ENCODE peak calls at places on chromosome 19, in eight cellular contexts. I is neural crest cell, N is kidney, W is uterus, Z is tibial artery, V is Caco-2, F is upper lobe of left lung, J is omental fat pad. B is an unnamed sample.

GRCh38 chr19:1862424-1863307 is 713 bp downstream of the KLF16 start:
- DNase-seq in I (no peak), N (peak), W (no peak), Z (no peak), V (peak), F (peak), J (no peak), B (peak)

GRCh38 chr19:11570039-11570462 is 7.4 kb downstream of the ACP5 start:
- DNase-seq in I (no peak), N (peak), W (no peak), Z (no peak), V (no peak), F (no peak), J (no peak), B (no peak)

GRCh38 chr19:9586764-9587163 is 2.5 kb upstream of the ZNF121 start:
- DNase-seq in I (peak), N (no peak), W (peak), Z (no peak), V (peak), F (no peak), J (peak), B (peak)

GRCh38 chr19:40774916-40775631 is at the start of gene MIA:
- DNase-seq in I (no peak), N (no peak), W (no peak), Z (no peak), V (no peak), F (no peak), J (no peak), B (no peak)

GRCh38 chr19:911197-912033 is 1.6 kb downstream of the R3HDM4 start:
- DNase-seq in I (no peak), N (no peak), W (no peak), Z (no peak), V (no peak), F (peak), J (no peak), B (no peak)

GRCh38 chr19:39765091-39766076 is 13.3 kb upstream of the LEUTX start:
- DNase-seq in I (peak), N (no peak), W (peak), Z (no peak), V (peak), F (no peak), J (peak), B (no peak)

GRCh38 chr19:2391118-2391725 is 31.2 kb downstream of the TMPRSS9 start:
- DNase-seq in I (no peak), N (no peak), W (peak), Z (no peak), V (peak), F (no peak), J (no peak), B (no peak)

GRCh38 chr19:992670-993055 is 7.6 kb upstream of the GRIN3B start:
- DNase-seq in I (no peak), N (no peak), W (no peak), Z (no peak), V (no peak), F (no peak), J (no peak), B (no peak)

GRCh38 chr19:55462722-55463121 is 1.3 kb upstream of the ISOC2 start:
- DNase-seq in I (no peak), N (no peak), W (no peak), Z (no peak), V (no peak), F (no peak), J (no peak), B (no peak)

GRCh38 chr19:17751103-17751911 is at the start of gene FCHO1:
- DNase-seq in I (no peak), N (peak), W (no peak), Z (peak), V (no peak), F (peak), J (no peak), B (peak)

GRCh38 chr19:42422092-42422575 is 5.1 kb downstream of the LIPE start:
- DNase-seq in I (no peak), N (peak), W (no peak), Z (no peak), V (no peak), F (no peak), J (no peak), B (no peak)

GRCh38 chr19:42424345-42424707 is 2.9 kb downstream of the LIPE start:
- DNase-seq in I (no peak), N (no peak), W (no peak), Z (no peak), V (no peak), F (no peak), J (no peak), B (no peak)

GRCh38 chr19:42423462-42424344 is 3.5 kb downstream of the LIPE start:
- DNase-seq in I (peak), N (peak), W (peak), Z (peak), V (peak), F (peak), J (peak), B (peak)

GRCh38 chr19:42421591-42422031 is 5.6 kb downstream of the LIPE start:
- DNase-seq in I (no peak), N (peak), W (peak), Z (no peak), V (no peak), F (no peak), J (no peak), B (no peak)

GRCh38 chr19:42422576-42423461 is 4.4 kb downstream of the LIPE start:
- DNase-seq in I (peak), N (peak), W (no peak), Z (no peak), V (peak), F (no peak), J (no peak), B (peak)
- TF ChIP-seq CTCF in I (no peak), N (no peak), W (no peak), Z (no peak), V (no peak), F (no peak), J (no peak), B (no peak)

GRCh38 chr19:46633130-46633529 is 2.9 kb downstream of the GNG8 start:
- DNase-seq in I (no peak), N (no peak), W (no peak), Z (no peak), V (no peak), F (no peak), J (no peak), B (no peak)

GRCh38 chr19:46634045-46634655 is 1.9 kb downstream of the GNG8 start:
- DNase-seq in I (peak), N (peak), W (peak), Z (peak), V (peak), F (peak), J (no peak), B (peak)

GRCh38 chr19:46637224-46637623 is 1.2 kb upstream of the GNG8 start:
- DNase-seq in I (no peak), N (no peak), W (no peak), Z (no peak), V (no peak), F (no peak), J (no peak), B (no peak)

GRCh38 chr19:46634656-46635218 is 1.3 kb downstream of the GNG8 start:
- DNase-seq in I (no peak), N (no peak), W (no peak), Z (no peak), V (no peak), F (peak), J (no peak), B (no peak)

DNA sequence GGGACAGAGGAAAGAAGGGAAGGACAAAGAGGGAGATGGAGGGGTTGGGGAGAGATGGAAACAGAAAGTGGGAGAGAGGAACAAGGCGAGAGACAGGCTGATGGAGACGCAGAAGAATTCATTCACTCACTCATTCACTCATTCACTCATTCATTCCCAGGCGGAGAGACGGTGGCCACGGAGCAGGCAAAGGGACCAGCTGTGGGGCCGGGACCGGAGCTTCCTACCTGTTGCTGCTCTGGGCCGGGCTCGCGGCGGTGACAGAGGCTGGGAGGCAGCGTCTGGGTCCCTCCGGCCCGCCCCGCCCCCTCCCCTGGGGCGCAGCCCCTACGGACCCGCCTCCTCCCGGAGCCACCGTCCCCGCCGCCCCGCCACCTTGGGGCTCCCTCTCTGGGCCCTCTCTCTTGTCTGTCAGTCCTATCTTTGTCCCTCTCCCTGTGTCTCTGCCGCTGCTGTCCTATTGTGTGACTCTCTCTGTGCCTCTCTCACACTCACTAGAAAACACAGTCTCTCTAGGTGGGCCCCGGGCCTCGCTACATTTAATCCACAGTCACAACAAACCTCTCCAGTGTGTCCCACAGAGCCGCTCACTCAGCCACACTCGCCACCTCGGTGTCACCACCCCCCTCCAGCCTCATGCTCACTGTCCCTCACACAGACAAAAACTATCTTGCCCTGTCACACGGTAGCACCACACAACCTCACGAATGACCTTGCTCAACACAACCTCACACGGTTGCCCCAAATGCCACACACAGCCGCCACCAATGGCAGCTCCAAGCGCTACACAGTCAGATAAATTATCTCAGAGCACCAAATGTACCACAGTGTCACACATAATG is at the start of gene GNG8:
- DNase-seq in I (no peak), N (no peak), W (no peak), Z (no peak), V (peak), F (peak), J (no peak), B (peak)
- TF ChIP-seq CTCF in I (no peak), N (no peak), W (no peak), Z (no peak), V (no peak), F (no peak), J (no peak), B (no peak)

DNA sequence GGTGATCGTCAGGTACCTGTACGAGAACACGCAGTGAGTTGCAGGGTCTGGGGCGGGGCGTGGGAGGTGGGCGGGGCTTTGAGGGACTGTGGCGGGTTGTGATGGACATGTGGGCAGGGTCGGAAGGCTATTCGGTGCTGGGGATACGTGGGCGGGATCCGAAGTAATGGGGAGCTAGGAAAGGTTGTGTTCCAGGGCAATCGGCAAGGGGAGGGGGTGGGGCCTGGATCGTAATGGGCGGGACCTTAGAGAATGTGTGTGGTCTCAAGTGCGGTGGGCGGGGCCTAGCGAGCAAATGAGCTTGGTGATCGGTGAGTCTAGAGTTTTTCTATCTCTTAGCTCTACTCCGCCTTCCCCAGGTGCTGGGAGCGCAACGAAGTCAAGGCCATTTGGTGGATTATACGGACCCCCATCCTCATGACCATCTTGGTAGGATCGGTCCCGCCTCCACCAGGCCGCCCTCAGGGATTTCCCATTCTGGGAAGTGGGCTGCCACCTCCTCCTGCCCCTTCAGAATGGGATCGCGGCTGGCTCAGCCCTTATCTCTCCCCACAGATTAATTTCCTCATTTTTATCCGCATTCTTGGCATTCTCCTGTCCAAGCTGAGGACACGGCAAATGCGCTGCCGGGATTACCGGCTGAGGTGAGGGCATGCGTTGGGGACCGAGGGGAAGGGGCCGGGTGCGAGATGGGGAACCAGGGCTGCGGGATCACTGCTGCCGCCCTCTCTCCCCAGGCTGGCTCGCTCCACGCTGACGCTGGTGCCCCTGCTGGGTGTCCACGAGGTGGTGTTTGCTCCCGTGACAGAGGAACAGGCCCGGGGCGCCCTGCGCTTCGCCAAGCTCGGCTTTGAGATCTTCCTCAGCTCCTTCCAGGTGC is 9.6 kb downstream of the GIPR start:
- DNase-seq in I (peak), N (peak), W (peak), Z (peak), V (peak), F (peak), J (peak), B (peak)
- TF ChIP-seq CTCF in I (peak), N (no peak), W (no peak), Z (no peak), V (peak), F (no peak), J (no peak), B (no peak)

GRCh38 chr19:5563008-5563431 is 4.7 kb downstream of the TINCR start:
- DNase-seq in I (no peak), N (no peak), W (no peak), Z (no peak), V (no peak), F (no peak), J (no peak), B (no peak)

GRCh38 chr19:5560156-5560555 is 7.6 kb downstream of the TINCR start:
- DNase-seq in I (no peak), N (no peak), W (no peak), Z (no peak), V (no peak), F (no peak), J (no peak), B (no peak)

GRCh38 chr19:5559804-5560133 is 8.0 kb downstream of the TINCR start:
- DNase-seq in I (no peak), N (no peak), W (no peak), Z (no peak), V (no peak), F (no peak), J (no peak), B (no peak)

GRCh38 chr19:5562280-5562679 is 5.5 kb downstream of the TINCR start:
- DNase-seq in I (no peak), N (no peak), W (no peak), Z (no peak), V (no peak), F (no peak), J (no peak), B (no peak)

DNA sequence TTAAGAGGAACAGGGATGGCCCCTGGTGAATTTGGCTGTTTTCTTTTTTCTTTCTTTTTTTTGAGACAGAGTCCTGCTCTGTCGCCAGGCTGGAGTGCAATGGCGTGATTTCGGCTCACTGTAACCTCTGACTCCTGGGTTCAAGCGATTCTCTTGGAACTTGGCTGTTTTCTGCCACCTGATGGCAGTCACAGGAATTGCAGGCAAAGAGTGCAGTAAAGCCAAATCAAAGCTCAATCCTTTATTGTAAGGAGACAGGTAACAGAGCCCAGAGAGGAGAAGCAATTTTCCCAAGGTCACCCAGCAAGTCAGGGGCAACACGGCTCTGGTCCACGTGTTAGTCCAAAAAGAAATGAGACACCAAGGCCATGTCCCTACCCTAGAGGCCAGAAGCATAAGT is 6.2 kb downstream of the TINCR start:
- DNase-seq in I (no peak), N (no peak), W (no peak), Z (no peak), V (no peak), F (no peak), J (no peak), B (no peak)
- TF ChIP-seq CTCF in I (peak), N (no peak), W (no peak), Z (no peak), V (no peak), F (no peak), J (no peak), B (no peak)

GRCh38 chr19:13334801-13335481 is 171.3 kb downstream of the CACNA1A start:
- DNase-seq in I (no peak), N (no peak), W (no peak), Z (no peak), V (no peak), F (no peak), J (no peak), B (no peak)
- TF ChIP-seq CTCF in I (no peak), N (no peak), W (no peak), Z (no peak), V (no peak), F (no peak), J (no peak), B (no peak)

GRCh38 chr19:31897292-31897691 is 448.1 kb upstream of the ZNF507 start:
- DNase-seq in I (no peak), N (no peak), W (no peak), Z (no peak), V (no peak), F (no peak), J (no peak), B (no peak)
- TF ChIP-seq CTCF in I (no peak), N (no peak), W (no peak), Z (no peak), V (no peak), F (no peak), J (no peak), B (no peak)

DNA sequence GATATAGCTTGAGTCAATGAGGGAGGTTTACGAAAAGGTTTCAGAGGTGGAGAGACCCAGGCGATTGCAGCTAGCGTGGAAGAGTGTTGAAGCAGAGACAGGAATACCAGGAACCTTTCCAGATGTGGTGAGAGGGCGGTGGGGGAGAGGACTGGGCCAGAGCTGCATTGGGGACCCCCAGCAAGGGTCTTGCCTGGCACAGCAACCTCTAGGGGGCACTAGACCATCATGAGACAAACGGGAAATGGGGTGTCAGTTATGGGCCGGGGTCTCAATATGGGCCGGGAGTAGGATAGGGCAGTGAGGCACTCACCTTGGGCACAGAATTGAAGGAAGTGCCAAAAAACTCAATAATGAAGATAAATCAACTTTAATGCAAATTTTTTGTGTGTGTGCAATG is 2.1 kb upstream of the LRP3 start:
- DNase-seq in I (no peak), N (peak), W (no peak), Z (peak), V (no peak), F (no peak), J (no peak), B (no peak)
- TF ChIP-seq CTCF in I (peak), N (no peak), W (no peak), Z (no peak), V (no peak), F (no peak), J (no peak), B (no peak)

DNA sequence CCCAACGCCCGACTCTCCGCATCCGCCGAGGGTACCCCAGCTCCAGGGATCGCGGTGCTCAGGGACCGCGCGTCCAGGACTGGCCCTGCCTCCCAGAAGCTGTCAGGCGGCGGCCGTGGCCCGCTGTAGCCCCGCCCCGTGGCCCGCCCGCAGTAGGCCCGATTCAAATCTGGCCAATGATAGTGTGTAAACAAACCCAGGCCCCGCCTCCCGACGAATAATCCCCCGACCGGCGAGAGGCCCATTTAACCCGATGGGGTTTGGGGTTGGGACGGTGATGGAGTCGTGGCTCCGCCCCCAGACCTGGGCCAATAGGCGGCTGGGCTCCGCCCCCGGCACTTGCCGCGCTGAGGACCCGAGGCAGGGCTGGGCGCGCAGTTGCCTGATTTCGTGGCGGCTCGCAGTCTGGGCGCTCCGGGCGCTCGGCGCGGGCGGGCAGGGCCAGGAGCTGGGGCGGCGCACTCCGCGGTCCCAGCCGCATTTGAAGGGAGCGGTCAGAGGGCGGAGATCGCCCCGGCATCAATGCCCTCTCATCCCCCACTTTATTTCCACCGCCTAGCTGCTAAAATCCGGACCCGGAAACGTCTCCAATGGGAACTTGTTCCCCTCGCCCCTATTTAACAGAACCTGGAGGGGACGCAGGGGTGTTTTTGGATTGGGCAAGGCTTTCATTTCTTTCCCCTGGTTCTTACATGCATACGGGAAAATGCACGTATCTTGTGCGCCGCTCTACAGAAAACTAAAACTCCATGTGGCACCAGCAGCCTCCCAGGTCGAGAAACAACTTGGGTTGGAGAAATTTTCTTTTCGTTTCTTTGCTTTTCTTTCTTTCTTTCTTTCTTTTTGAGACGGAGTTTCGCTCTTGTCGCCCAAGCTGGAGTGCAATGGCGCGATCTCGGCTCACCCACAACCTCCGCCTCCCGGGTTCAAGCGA is 8.4 kb upstream of the BICRA start:
- DNase-seq in I (peak), N (peak), W (peak), Z (peak), V (peak), F (peak), J (peak), B (peak)
- TF ChIP-seq CTCF in I (no peak), N (no peak), W (no peak), Z (no peak), V (no peak), F (no peak), J (no peak), B (no peak)